ENCODE peak calls at places on chromosomes 7 and 10, in eight cellular contexts. G is PC-9, U is SK-N-SH, A is sigmoid colon, I is IMR-90, J is stomach, P is colonic mucosa, L is neural progenitor cell. D is an unnamed sample.
A peak's percentile ranks its signal among the peaks of the same experiment; 100 is the strongest.

GRCh38 chr10:7291487-7292113 is 119.2 kb downstream of the SFMBT2 start:
- DNase-seq in P (no peak), L (no peak), A (no peak), G (no peak), I (no peak), U (no peak), J (no peak), D (no peak)

GRCh38 chr7:17863095-17863814 is 77.0 kb downstream of the SNX13 start:
- DNase-seq in J (no peak), G (no peak), A (no peak), L (no peak), P (no peak), I (no peak), U (no peak), D (no peak)

GRCh38 chr10:103111031-103111917 is 81.8 kb downstream of the NT5C2 start:
- DNase-seq in J (no peak), L (peak; percentile 20), I (peak; percentile 44), P (no peak), A (no peak), G (no peak), U (no peak), D (no peak)

GRCh38 chr10:12400266-12400931 is 51.1 kb downstream of the CAMK1D start:
- DNase-seq in U (no peak), I (peak; percentile 70), J (no peak), P (no peak), A (no peak), L (no peak), G (no peak), D (no peak)

GRCh38 chr10:29057712-29058426 is 231.0 kb upstream of the LYZL1 start:
- DNase-seq in A (no peak), J (no peak), P (no peak), I (peak; percentile 16), L (no peak), U (peak; percentile 45), G (no peak), D (peak; percentile 25)

GRCh38 chr7:43838201-43838659 is 31.1 kb downstream of the MRPS24 start:
- DNase-seq in A (no peak), L (no peak), G (no peak), I (no peak), U (no peak), J (no peak), P (no peak), D (no peak)

GRCh38 chr10:24119919-24120318 is 89.0 kb upstream of the KIAA1217 start:
- DNase-seq in J (no peak), I (no peak), A (no peak), G (no peak), U (peak; percentile 17), P (no peak), L (no peak), D (no peak)

GRCh38 chr10:17122052-17122451 is 7.6 kb downstream of the CUBN start:
- DNase-seq in J (no peak), G (no peak), A (no peak), U (no peak), L (no peak), P (no peak), I (no peak), D (no peak)

GRCh38 chr7:27180431-27181175 is 4.4 kb downstream of the HOXA11 start:
- DNase-seq in I (no peak), P (no peak), A (peak; percentile 76), U (no peak), L (no peak), G (no peak), J (no peak), D (no peak)

GRCh38 chr10:75910032-75910431 is 478.6 kb downstream of the LRMDA start:
- DNase-seq in U (no peak), J (no peak), I (peak; percentile 24), P (no peak), A (no peak), L (no peak), G (no peak), D (no peak)

GRCh38 chr10:45373783-45374450 is at the start of gene ALOX5:
- DNase-seq in G (peak; percentile 52), J (peak; percentile 80), L (peak; percentile 77), A (no peak), U (peak; percentile 66), P (peak; percentile 80), I (no peak), D (peak; percentile 46)

GRCh38 chr10:130810856-130811255 is 500.7 kb downstream of the TCERG1L start:
- DNase-seq in P (no peak), J (no peak), U (no peak), L (no peak), A (no peak), G (no peak), I (no peak), D (no peak)

GRCh38 chr7:36119005-36119711 is 33.9 kb upstream of the EEPD1 start:
- DNase-seq in L (no peak), I (peak; percentile 98), U (no peak), P (peak; percentile 69), G (peak; percentile 96), J (peak; percentile 36), A (no peak), D (peak; percentile 58)

DNA sequence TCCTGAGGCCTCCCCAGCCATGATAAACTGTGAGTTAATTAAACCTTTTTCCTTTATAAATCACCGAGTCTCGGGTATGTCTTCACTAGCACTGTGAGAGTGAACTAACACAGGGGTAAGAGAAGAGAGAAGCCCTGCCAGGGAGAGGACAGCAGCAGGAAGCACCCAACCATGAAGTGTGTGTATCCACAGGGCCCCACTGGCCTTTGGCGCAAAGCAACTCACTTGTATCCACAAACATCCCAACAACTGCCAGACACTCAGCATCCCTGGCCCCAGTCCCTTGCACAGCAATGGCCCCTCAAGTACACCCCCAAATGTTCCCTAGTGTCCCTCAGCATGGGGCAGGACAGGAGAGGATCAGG is 115.1 kb downstream of the MAD1L1 start:
- DNase-seq in I (no peak), G (no peak), U (no peak), A (no peak), P (no peak), L (no peak), J (no peak), D (no peak)
- H3K27ac ChIP-seq in I (no peak overlapping the region), G (no peak overlapping the region), U (peak overlapping the region; percentile 37), A (peak overlapping the region; percentile 71), P (no peak overlapping the region), L (no peak overlapping the region), J (no peak overlapping the region), D (no peak overlapping the region)

GRCh38 chr7:39670052-39670451 is 46.7 kb downstream of the RALA start:
- DNase-seq in L (no peak), U (no peak), J (no peak), P (no peak), I (no peak), G (no peak), A (no peak), D (no peak)
- H3K4me1 ChIP-seq in L (peaks cover 30% of the 10 kb centered on the region), U (peaks cover 2% of the 10 kb centered on the region), J (peaks cover 18% of the 10 kb centered on the region), P (no peaks in the 10 kb centered on the region), I (peaks cover 5% of the 10 kb centered on the region), G (no peaks in the 10 kb centered on the region), A (peaks cover 23% of the 10 kb centered on the region), D (no peaks in the 10 kb centered on the region)

GRCh38 chr7:25897261-25897782 is 254.7 kb upstream of the NFE2L3 start:
- DNase-seq in P (no peak), J (no peak), L (no peak), A (no peak), U (no peak), G (no peak), I (no peak), D (no peak)

GRCh38 chr7:25895792-25896171 is 256.2 kb upstream of the NFE2L3 start:
- DNase-seq in L (peak; percentile 25), G (no peak), J (no peak), U (no peak), I (no peak), P (no peak), A (no peak), D (no peak)

GRCh38 chr7:25900887-25901286 is 251.1 kb upstream of the NFE2L3 start:
- DNase-seq in P (no peak), J (no peak), A (no peak), U (no peak), L (no peak), G (no peak), I (no peak), D (no peak)

GRCh38 chr7:25901658-25902057 is 250.3 kb upstream of the NFE2L3 start:
- DNase-seq in G (no peak), I (no peak), P (no peak), U (no peak), L (no peak), J (no peak), A (no peak), D (no peak)

DNA sequence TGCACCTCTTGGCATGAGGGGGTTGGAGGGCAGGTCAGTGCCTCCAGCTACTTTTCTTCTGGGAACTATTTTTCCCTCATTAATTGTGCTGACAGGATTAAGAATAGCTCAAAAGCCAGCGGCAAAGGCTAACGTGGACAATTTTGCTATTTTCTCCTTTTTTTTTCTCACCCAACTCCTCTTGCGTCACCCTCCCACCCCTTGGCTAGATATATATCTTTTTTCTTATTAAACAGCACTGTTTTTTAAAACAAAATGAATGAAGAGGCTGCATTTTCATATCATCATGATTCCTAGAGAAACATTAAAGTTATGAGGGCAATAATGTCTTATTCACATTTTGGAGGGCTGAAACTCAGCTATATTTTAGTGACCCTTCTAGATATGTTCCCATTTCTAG is 251.8 kb upstream of the NFE2L3 start:
- DNase-seq in U (no peak), A (no peak), I (no peak), L (no peak), G (no peak), P (no peak), J (no peak), D (no peak)
- TF ChIP-seq CTCF in U (no peak), A (no peak), I (no peak), L (no peak), G (no peak), P (no peak), J (no peak), D (no peak)

GRCh38 chr10:110865184-110865803 is 6.4 kb upstream of the PDCD4 start:
- DNase-seq in I (peak; percentile 27), A (no peak), G (peak; percentile 79), P (peak; percentile 76), L (peak; percentile 68), U (no peak), J (no peak), D (peak; percentile 63)

GRCh38 chr10:110864662-110865140 is 7.0 kb upstream of the PDCD4 start:
- DNase-seq in A (no peak), L (no peak), P (no peak), U (no peak), I (no peak), G (no peak), J (no peak), D (no peak)

GRCh38 chr10:110862961-110863360 is 8.8 kb upstream of the PDCD4 start:
- DNase-seq in A (no peak), L (no peak), U (no peak), J (no peak), G (no peak), P (no peak), I (no peak), D (no peak)

GRCh38 chr10:110863361-110863760 is 8.4 kb upstream of the PDCD4 start:
- DNase-seq in P (no peak), A (no peak), I (no peak), G (no peak), L (no peak), J (no peak), U (no peak), D (no peak)

DNA sequence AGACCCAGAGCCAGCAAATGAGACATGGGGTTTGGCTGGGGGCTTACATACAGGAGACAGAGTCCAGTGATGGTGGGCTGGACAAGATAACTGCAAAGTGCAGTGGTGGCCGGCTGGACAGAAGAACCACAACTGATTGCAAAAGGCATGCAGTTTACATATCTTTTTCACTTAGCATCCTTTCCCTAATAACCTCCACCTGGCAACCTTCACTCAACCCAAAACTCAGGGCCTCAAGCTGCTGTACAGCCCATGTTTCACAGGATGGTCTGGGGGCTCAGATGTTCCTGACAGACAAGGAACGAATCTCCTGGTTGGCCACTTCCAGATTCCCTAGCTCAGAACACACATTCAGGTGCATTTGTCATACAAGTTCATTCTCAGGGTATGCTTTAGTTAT is 7.8 kb upstream of the PDCD4 start:
- DNase-seq in I (no peak), G (no peak), L (no peak), P (no peak), A (no peak), J (no peak), U (no peak), D (no peak)
- H3K27ac ChIP-seq in I (no peak overlapping the region), G (no peak overlapping the region), L (no peak overlapping the region), P (peak overlapping the region; percentile 90), A (peak overlapping the region; percentile 69), J (peak overlapping the region; percentile 83), U (no peak overlapping the region), D (peak overlapping the region; percentile 74)